ENCODE peak calls at places on chromosome 16, in ten cellular contexts. One of them, this sample, is unnamed.

GRCh38 chr16:56203052-56203451 is 11.8 kb downstream of the GNAO1 start:
- DNase-seq in posterior cingulate gyrus: no peak
- DNase-seq in nephron progenitor cell: peak
- DNase-seq in fibroblast of lung: peak
- DNase-seq in NCI-H1092: no peak
- DNase-seq in germinal center: peak
- DNase-seq in skeletal muscle cell: no peak
- DNase-seq in T-helper 9 cell: peak
- DNase-seq in prostate gland: no peak
- DNase-seq in fibroblast of pulmonary artery: no peak
- DNase-seq in this sample: peak

GRCh38 chr16:3971261-3971660 is 90.7 kb upstream of the CREBBP start:
- DNase-seq in posterior cingulate gyrus: no peak
- DNase-seq in nephron progenitor cell: no peak
- DNase-seq in fibroblast of lung: peak
- DNase-seq in NCI-H1092: no peak
- DNase-seq in germinal center: no peak
- DNase-seq in skeletal muscle cell: peak
- DNase-seq in T-helper 9 cell: no peak
- DNase-seq in prostate gland: no peak
- DNase-seq in fibroblast of pulmonary artery: peak
- DNase-seq in this sample: peak

GRCh38 chr16:58582971-58583765 is 46.5 kb downstream of the CNOT1 start:
- DNase-seq in posterior cingulate gyrus: no peak
- DNase-seq in nephron progenitor cell: no peak
- DNase-seq in fibroblast of lung: peak
- DNase-seq in NCI-H1092: no peak
- DNase-seq in germinal center: no peak
- DNase-seq in skeletal muscle cell: no peak
- DNase-seq in T-helper 9 cell: no peak
- DNase-seq in prostate gland: no peak
- DNase-seq in fibroblast of pulmonary artery: peak
- DNase-seq in this sample: peak

GRCh38 chr16:58491-59439 is 5.1 kb downstream of the SNRNP25 start:
- DNase-seq in posterior cingulate gyrus: no peak
- DNase-seq in nephron progenitor cell: no peak
- DNase-seq in fibroblast of lung: no peak
- DNase-seq in NCI-H1092: no peak
- DNase-seq in germinal center: no peak
- DNase-seq in skeletal muscle cell: no peak
- DNase-seq in T-helper 9 cell: no peak
- DNase-seq in prostate gland: no peak
- DNase-seq in fibroblast of pulmonary artery: no peak
- DNase-seq in this sample: no peak

GRCh38 chr16:12535535-12536411 is 267.9 kb downstream of the CPPED1 start:
- DNase-seq in posterior cingulate gyrus: no peak
- DNase-seq in nephron progenitor cell: peak
- DNase-seq in fibroblast of lung: no peak
- DNase-seq in NCI-H1092: no peak
- DNase-seq in germinal center: no peak
- DNase-seq in skeletal muscle cell: no peak
- DNase-seq in T-helper 9 cell: no peak
- DNase-seq in prostate gland: no peak
- DNase-seq in fibroblast of pulmonary artery: peak
- DNase-seq in this sample: no peak

GRCh38 chr16:56651586-56651985 is at the start of gene MT1B:
- DNase-seq in posterior cingulate gyrus: no peak
- DNase-seq in nephron progenitor cell: no peak
- DNase-seq in fibroblast of lung: no peak
- DNase-seq in NCI-H1092: no peak
- DNase-seq in germinal center: no peak
- DNase-seq in skeletal muscle cell: no peak
- DNase-seq in T-helper 9 cell: no peak
- DNase-seq in prostate gland: no peak
- DNase-seq in fibroblast of pulmonary artery: no peak
- DNase-seq in this sample: no peak

GRCh38 chr16:7512503-7512902 is 179.9 kb downstream of the RBFOX1 start:
- DNase-seq in posterior cingulate gyrus: no peak
- DNase-seq in nephron progenitor cell: no peak
- DNase-seq in fibroblast of lung: no peak
- DNase-seq in NCI-H1092: no peak
- DNase-seq in germinal center: no peak
- DNase-seq in skeletal muscle cell: no peak
- DNase-seq in T-helper 9 cell: no peak
- DNase-seq in prostate gland: no peak
- DNase-seq in fibroblast of pulmonary artery: no peak
- DNase-seq in this sample: no peak

GRCh38 chr16:75727221-75727620 is 931 bp upstream of the CPHXL start:
- DNase-seq in posterior cingulate gyrus: no peak
- DNase-seq in nephron progenitor cell: no peak
- DNase-seq in fibroblast of lung: no peak
- DNase-seq in NCI-H1092: no peak
- DNase-seq in germinal center: no peak
- DNase-seq in skeletal muscle cell: no peak
- DNase-seq in T-helper 9 cell: no peak
- DNase-seq in prostate gland: no peak
- DNase-seq in fibroblast of pulmonary artery: no peak
- DNase-seq in this sample: no peak

GRCh38 chr16:14559809-14560227 is 70.2 kb downstream of the PARN start:
- DNase-seq in posterior cingulate gyrus: no peak
- DNase-seq in nephron progenitor cell: no peak
- DNase-seq in fibroblast of lung: peak
- DNase-seq in NCI-H1092: peak
- DNase-seq in germinal center: no peak
- DNase-seq in skeletal muscle cell: no peak
- DNase-seq in T-helper 9 cell: no peak
- DNase-seq in prostate gland: peak
- DNase-seq in fibroblast of pulmonary artery: peak
- DNase-seq in this sample: no peak

GRCh38 chr16:11090947-11091785 is 146.8 kb downstream of the CLEC16A start:
- DNase-seq in posterior cingulate gyrus: no peak
- DNase-seq in nephron progenitor cell: no peak
- DNase-seq in fibroblast of lung: no peak
- DNase-seq in NCI-H1092: no peak
- DNase-seq in germinal center: no peak
- DNase-seq in skeletal muscle cell: no peak
- DNase-seq in T-helper 9 cell: no peak
- DNase-seq in prostate gland: no peak
- DNase-seq in fibroblast of pulmonary artery: no peak
- DNase-seq in this sample: no peak

GRCh38 chr16:58021661-58022551 is 3.6 kb upstream of the MMP15 start:
- DNase-seq in posterior cingulate gyrus: no peak
- DNase-seq in nephron progenitor cell: no peak
- DNase-seq in fibroblast of lung: peak
- DNase-seq in NCI-H1092: no peak
- DNase-seq in germinal center: no peak
- DNase-seq in skeletal muscle cell: no peak
- DNase-seq in T-helper 9 cell: no peak
- DNase-seq in prostate gland: no peak
- DNase-seq in fibroblast of pulmonary artery: peak
- DNase-seq in this sample: peak

GRCh38 chr16:51624083-51624775 is 473.2 kb upstream of the SALL1 start:
- DNase-seq in posterior cingulate gyrus: no peak
- DNase-seq in nephron progenitor cell: no peak
- DNase-seq in fibroblast of lung: no peak
- DNase-seq in NCI-H1092: no peak
- DNase-seq in germinal center: no peak
- DNase-seq in skeletal muscle cell: no peak
- DNase-seq in T-helper 9 cell: no peak
- DNase-seq in prostate gland: no peak
- DNase-seq in fibroblast of pulmonary artery: no peak
- DNase-seq in this sample: peak

GRCh38 chr16:4852221-4852872 is 5.1 kb downstream of the UBN1 start:
- DNase-seq in posterior cingulate gyrus: no peak
- DNase-seq in nephron progenitor cell: no peak
- DNase-seq in fibroblast of lung: peak
- DNase-seq in NCI-H1092: no peak
- DNase-seq in germinal center: no peak
- DNase-seq in skeletal muscle cell: no peak
- DNase-seq in T-helper 9 cell: no peak
- DNase-seq in prostate gland: no peak
- DNase-seq in fibroblast of pulmonary artery: peak
- DNase-seq in this sample: peak

GRCh38 chr16:53142823-53143568 is 88.2 kb downstream of the CHD9 start:
- DNase-seq in posterior cingulate gyrus: no peak
- DNase-seq in nephron progenitor cell: no peak
- DNase-seq in fibroblast of lung: peak
- DNase-seq in NCI-H1092: no peak
- DNase-seq in germinal center: no peak
- DNase-seq in skeletal muscle cell: no peak
- DNase-seq in T-helper 9 cell: no peak
- DNase-seq in prostate gland: no peak
- DNase-seq in fibroblast of pulmonary artery: peak
- DNase-seq in this sample: peak

GRCh38 chr16:2963074-2963610 is 933 bp upstream of the KREMEN2 start:
- DNase-seq in posterior cingulate gyrus: no peak
- DNase-seq in nephron progenitor cell: peak
- DNase-seq in fibroblast of lung: no peak
- DNase-seq in NCI-H1092: no peak
- DNase-seq in germinal center: no peak
- DNase-seq in skeletal muscle cell: no peak
- DNase-seq in T-helper 9 cell: no peak
- DNase-seq in prostate gland: no peak
- DNase-seq in fibroblast of pulmonary artery: no peak
- DNase-seq in this sample: no peak

GRCh38 chr16:64858076-64858475 is 263.8 kb downstream of the CDH11 start:
- DNase-seq in posterior cingulate gyrus: no peak
- DNase-seq in nephron progenitor cell: no peak
- DNase-seq in fibroblast of lung: peak
- DNase-seq in NCI-H1092: no peak
- DNase-seq in germinal center: no peak
- DNase-seq in skeletal muscle cell: peak
- DNase-seq in T-helper 9 cell: no peak
- DNase-seq in prostate gland: no peak
- DNase-seq in fibroblast of pulmonary artery: no peak
- DNase-seq in this sample: no peak

GRCh38 chr16:65782537-65783290 is 583.8 kb upstream of the CDH5 start:
- DNase-seq in posterior cingulate gyrus: no peak
- DNase-seq in nephron progenitor cell: no peak
- DNase-seq in fibroblast of lung: peak
- DNase-seq in NCI-H1092: peak
- DNase-seq in germinal center: no peak
- DNase-seq in skeletal muscle cell: peak
- DNase-seq in T-helper 9 cell: no peak
- DNase-seq in prostate gland: peak
- DNase-seq in fibroblast of pulmonary artery: peak
- DNase-seq in this sample: no peak

GRCh38 chr16:81394966-81395655 is 49.5 kb upstream of the CMIP start:
- DNase-seq in posterior cingulate gyrus: no peak
- DNase-seq in nephron progenitor cell: no peak
- DNase-seq in fibroblast of lung: no peak
- DNase-seq in NCI-H1092: no peak
- DNase-seq in germinal center: no peak
- DNase-seq in skeletal muscle cell: no peak
- DNase-seq in T-helper 9 cell: no peak
- DNase-seq in prostate gland: no peak
- DNase-seq in fibroblast of pulmonary artery: peak
- DNase-seq in this sample: no peak

GRCh38 chr16:89864421-89864820 is 9.0 kb upstream of the TCF25 start:
- DNase-seq in posterior cingulate gyrus: no peak
- DNase-seq in nephron progenitor cell: no peak
- DNase-seq in fibroblast of lung: peak
- DNase-seq in NCI-H1092: no peak
- DNase-seq in germinal center: no peak
- DNase-seq in skeletal muscle cell: no peak
- DNase-seq in T-helper 9 cell: no peak
- DNase-seq in prostate gland: no peak
- DNase-seq in fibroblast of pulmonary artery: peak
- DNase-seq in this sample: peak

GRCh38 chr16:5056347-5056746 is 9.4 kb downstream of the C16orf89 start:
- DNase-seq in posterior cingulate gyrus: no peak
- DNase-seq in nephron progenitor cell: peak
- DNase-seq in fibroblast of lung: no peak
- DNase-seq in NCI-H1092: no peak
- DNase-seq in germinal center: peak
- DNase-seq in skeletal muscle cell: no peak
- DNase-seq in T-helper 9 cell: peak
- DNase-seq in prostate gland: no peak
- DNase-seq in fibroblast of pulmonary artery: no peak
- DNase-seq in this sample: no peak

GRCh38 chr16:49754495-49755290 is 101.2 kb downstream of the ZNF423 start:
- DNase-seq in posterior cingulate gyrus: no peak
- DNase-seq in nephron progenitor cell: no peak
- DNase-seq in fibroblast of lung: peak
- DNase-seq in NCI-H1092: no peak
- DNase-seq in germinal center: no peak
- DNase-seq in skeletal muscle cell: no peak
- DNase-seq in T-helper 9 cell: no peak
- DNase-seq in prostate gland: no peak
- DNase-seq in fibroblast of pulmonary artery: peak
- DNase-seq in this sample: peak

GRCh38 chr16:12517310-12517694 is 286.4 kb downstream of the CPPED1 start:
- DNase-seq in posterior cingulate gyrus: no peak
- DNase-seq in nephron progenitor cell: no peak
- DNase-seq in fibroblast of lung: no peak
- DNase-seq in NCI-H1092: no peak
- DNase-seq in germinal center: no peak
- DNase-seq in skeletal muscle cell: no peak
- DNase-seq in T-helper 9 cell: no peak
- DNase-seq in prostate gland: no peak
- DNase-seq in fibroblast of pulmonary artery: no peak
- DNase-seq in this sample: no peak

GRCh38 chr16:15457390-15457789 is 23.0 kb downstream of the BMERB1 start:
- DNase-seq in posterior cingulate gyrus: no peak
- DNase-seq in nephron progenitor cell: no peak
- DNase-seq in fibroblast of lung: no peak
- DNase-seq in NCI-H1092: no peak
- DNase-seq in germinal center: no peak
- DNase-seq in skeletal muscle cell: no peak
- DNase-seq in T-helper 9 cell: no peak
- DNase-seq in prostate gland: no peak
- DNase-seq in fibroblast of pulmonary artery: no peak
- DNase-seq in this sample: no peak

GRCh38 chr16:23679274-23679985 is 741 bp downstream of the PLK1 start:
- DNase-seq in posterior cingulate gyrus: no peak
- DNase-seq in nephron progenitor cell: peak
- DNase-seq in fibroblast of lung: peak
- DNase-seq in NCI-H1092: peak
- DNase-seq in germinal center: peak
- DNase-seq in skeletal muscle cell: no peak
- DNase-seq in T-helper 9 cell: no peak
- DNase-seq in prostate gland: no peak
- DNase-seq in fibroblast of pulmonary artery: peak
- DNase-seq in this sample: peak

GRCh38 chr16:88611220-88611821 is 27.1 kb upstream of the IL17C start:
- DNase-seq in posterior cingulate gyrus: no peak
- DNase-seq in nephron progenitor cell: peak
- DNase-seq in fibroblast of lung: no peak
- DNase-seq in NCI-H1092: no peak
- DNase-seq in germinal center: no peak
- DNase-seq in skeletal muscle cell: no peak
- DNase-seq in T-helper 9 cell: no peak
- DNase-seq in prostate gland: no peak
- DNase-seq in fibroblast of pulmonary artery: no peak
- DNase-seq in this sample: no peak

GRCh38 chr16:83574388-83574787 is 233.4 kb upstream of the HSBP1 start:
- DNase-seq in posterior cingulate gyrus: no peak
- DNase-seq in nephron progenitor cell: no peak
- DNase-seq in fibroblast of lung: peak
- DNase-seq in NCI-H1092: no peak
- DNase-seq in germinal center: no peak
- DNase-seq in skeletal muscle cell: peak
- DNase-seq in T-helper 9 cell: no peak
- DNase-seq in prostate gland: no peak
- DNase-seq in fibroblast of pulmonary artery: peak
- DNase-seq in this sample: peak

GRCh38 chr16:74862743-74863244 is 88.2 kb upstream of the FA2H start:
- DNase-seq in posterior cingulate gyrus: no peak
- DNase-seq in nephron progenitor cell: peak
- DNase-seq in fibroblast of lung: peak
- DNase-seq in NCI-H1092: peak
- DNase-seq in germinal center: peak
- DNase-seq in skeletal muscle cell: peak
- DNase-seq in T-helper 9 cell: no peak
- DNase-seq in prostate gland: peak
- DNase-seq in fibroblast of pulmonary artery: peak
- DNase-seq in this sample: peak

GRCh38 chr16:57480127-57480753 is 6.1 kb downstream of the DOK4 start:
- DNase-seq in posterior cingulate gyrus: no peak
- DNase-seq in nephron progenitor cell: peak
- DNase-seq in fibroblast of lung: peak
- DNase-seq in NCI-H1092: no peak
- DNase-seq in germinal center: no peak
- DNase-seq in skeletal muscle cell: no peak
- DNase-seq in T-helper 9 cell: no peak
- DNase-seq in prostate gland: no peak
- DNase-seq in fibroblast of pulmonary artery: peak
- DNase-seq in this sample: peak